ENCODE peak calls at places on chromosomes 1 and 21, in nine cellular contexts. One of them, this sample, is unnamed.
A peak's percentile ranks its signal among the peaks of the same experiment; 100 is the strongest.

GRCh38 chr21:35102488-35103407 is 53.6 kb upstream of the RUNX1 start:
- DNase-seq in kidney: no peak
- DNase-seq in cardiac fibroblast: no peak
- DNase-seq in fibroblast of mammary gland: no peak
- DNase-seq in H1: no peak
- DNase-seq in GM20000: peak; percentile 44
- DNase-seq in psoas muscle: peak; percentile 16
- DNase-seq in astrocyte of the cerebellum: no peak
- DNase-seq in OCI-LY7: peak; percentile 80
- DNase-seq in this sample: peak; percentile 25

GRCh38 chr1:84653130-84653680 is 37.1 kb downstream of the SSX2IP start:
- DNase-seq in kidney: no peak
- DNase-seq in cardiac fibroblast: peak; percentile 37
- DNase-seq in fibroblast of mammary gland: peak; percentile 52
- DNase-seq in H1: no peak
- DNase-seq in GM20000: no peak
- DNase-seq in psoas muscle: no peak
- DNase-seq in astrocyte of the cerebellum: no peak
- DNase-seq in OCI-LY7: no peak
- DNase-seq in this sample: no peak

GRCh38 chr1:13956386-13956785 is 256.4 kb downstream of the PRDM2 start:
- DNase-seq in kidney: no peak
- DNase-seq in cardiac fibroblast: peak; percentile 77
- DNase-seq in fibroblast of mammary gland: peak; percentile 94
- DNase-seq in H1: no peak
- DNase-seq in GM20000: no peak
- DNase-seq in psoas muscle: no peak
- DNase-seq in astrocyte of the cerebellum: peak; percentile 47
- DNase-seq in OCI-LY7: no peak
- DNase-seq in this sample: no peak

GRCh38 chr1:83761084-83761760 is 237.7 kb downstream of the TTLL7 start:
- DNase-seq in kidney: no peak
- DNase-seq in cardiac fibroblast: no peak
- DNase-seq in fibroblast of mammary gland: no peak
- DNase-seq in H1: no peak
- DNase-seq in GM20000: peak; percentile 76
- DNase-seq in psoas muscle: no peak
- DNase-seq in astrocyte of the cerebellum: no peak
- DNase-seq in OCI-LY7: peak; percentile 96
- DNase-seq in this sample: peak; percentile 50

GRCh38 chr21:28063241-28063640 is 929.4 kb downstream of the LTN1 start:
- DNase-seq in kidney: no peak
- DNase-seq in cardiac fibroblast: no peak
- DNase-seq in fibroblast of mammary gland: no peak
- DNase-seq in H1: no peak
- DNase-seq in GM20000: no peak
- DNase-seq in psoas muscle: no peak
- DNase-seq in astrocyte of the cerebellum: no peak
- DNase-seq in OCI-LY7: peak; percentile 43
- DNase-seq in this sample: no peak

GRCh38 chr1:115458426-115459114 is 120.5 kb upstream of the NGF start:
- DNase-seq in kidney: no peak
- DNase-seq in cardiac fibroblast: no peak
- DNase-seq in fibroblast of mammary gland: no peak
- DNase-seq in H1: no peak
- DNase-seq in GM20000: no peak
- DNase-seq in psoas muscle: no peak
- DNase-seq in astrocyte of the cerebellum: no peak
- DNase-seq in OCI-LY7: no peak
- DNase-seq in this sample: no peak

GRCh38 chr1:180816132-180816531 is 96.6 kb upstream of the KIAA1614 start:
- DNase-seq in kidney: no peak
- DNase-seq in cardiac fibroblast: no peak
- DNase-seq in fibroblast of mammary gland: no peak
- DNase-seq in H1: no peak
- DNase-seq in GM20000: no peak
- DNase-seq in psoas muscle: no peak
- DNase-seq in astrocyte of the cerebellum: no peak
- DNase-seq in OCI-LY7: no peak
- DNase-seq in this sample: no peak

GRCh38 chr1:54489627-54490240 is 58.3 kb upstream of the ACOT11 start:
- DNase-seq in kidney: no peak
- DNase-seq in cardiac fibroblast: no peak
- DNase-seq in fibroblast of mammary gland: no peak
- DNase-seq in H1: no peak
- DNase-seq in GM20000: no peak
- DNase-seq in psoas muscle: no peak
- DNase-seq in astrocyte of the cerebellum: no peak
- DNase-seq in OCI-LY7: no peak
- DNase-seq in this sample: no peak

GRCh38 chr1:223667484-223668182 is 2.1 kb upstream of the CAPN8 start:
- DNase-seq in kidney: no peak
- DNase-seq in cardiac fibroblast: peak; percentile 15
- DNase-seq in fibroblast of mammary gland: peak; percentile 33
- DNase-seq in H1: no peak
- DNase-seq in GM20000: no peak
- DNase-seq in psoas muscle: no peak
- DNase-seq in astrocyte of the cerebellum: no peak
- DNase-seq in OCI-LY7: no peak
- DNase-seq in this sample: no peak

GRCh38 chr1:155078496-155079209 is at the start of gene EFNA3:
- DNase-seq in kidney: peak; percentile 91
- DNase-seq in cardiac fibroblast: peak; percentile 46
- DNase-seq in fibroblast of mammary gland: peak; percentile 46
- DNase-seq in H1: peak; percentile 91
- DNase-seq in GM20000: peak; percentile 94
- DNase-seq in psoas muscle: peak; percentile 82
- DNase-seq in astrocyte of the cerebellum: no peak
- DNase-seq in OCI-LY7: peak; percentile 63
- DNase-seq in this sample: peak; percentile 92

GRCh38 chr1:160375788-160376524 is 9.1 kb downstream of the NHLH1 start:
- DNase-seq in kidney: no peak
- DNase-seq in cardiac fibroblast: peak; percentile 32
- DNase-seq in fibroblast of mammary gland: peak; percentile 20
- DNase-seq in H1: no peak
- DNase-seq in GM20000: peak; percentile 50
- DNase-seq in psoas muscle: no peak
- DNase-seq in astrocyte of the cerebellum: no peak
- DNase-seq in OCI-LY7: peak; percentile 62
- DNase-seq in this sample: no peak

GRCh38 chr1:28199328-28200233 is 23.1 kb upstream of the PTAFR start:
- DNase-seq in kidney: no peak
- DNase-seq in cardiac fibroblast: no peak
- DNase-seq in fibroblast of mammary gland: no peak
- DNase-seq in H1: no peak
- DNase-seq in GM20000: peak; percentile 86
- DNase-seq in psoas muscle: no peak
- DNase-seq in astrocyte of the cerebellum: no peak
- DNase-seq in OCI-LY7: no peak
- DNase-seq in this sample: peak; percentile 87

GRCh38 chr1:22972760-22973159 is at the start of gene LACTBL1:
- DNase-seq in kidney: no peak
- DNase-seq in cardiac fibroblast: no peak
- DNase-seq in fibroblast of mammary gland: no peak
- DNase-seq in H1: no peak
- DNase-seq in GM20000: no peak
- DNase-seq in psoas muscle: no peak
- DNase-seq in astrocyte of the cerebellum: no peak
- DNase-seq in OCI-LY7: no peak
- DNase-seq in this sample: no peak

GRCh38 chr1:116913941-116914340 is 4.2 kb downstream of the PTGFRN start:
- DNase-seq in kidney: no peak
- DNase-seq in cardiac fibroblast: no peak
- DNase-seq in fibroblast of mammary gland: no peak
- DNase-seq in H1: no peak
- DNase-seq in GM20000: no peak
- DNase-seq in psoas muscle: no peak
- DNase-seq in astrocyte of the cerebellum: no peak
- DNase-seq in OCI-LY7: no peak
- DNase-seq in this sample: no peak

GRCh38 chr1:116163533-116163932 is 52.3 kb downstream of the MAB21L3 start:
- DNase-seq in kidney: no peak
- DNase-seq in cardiac fibroblast: no peak
- DNase-seq in fibroblast of mammary gland: no peak
- DNase-seq in H1: no peak
- DNase-seq in GM20000: no peak
- DNase-seq in psoas muscle: no peak
- DNase-seq in astrocyte of the cerebellum: no peak
- DNase-seq in OCI-LY7: no peak
- DNase-seq in this sample: no peak

GRCh38 chr1:31705080-31705866 is 1.5 kb upstream of the COL16A1 start:
- DNase-seq in kidney: peak; percentile 89
- DNase-seq in cardiac fibroblast: peak; percentile 64
- DNase-seq in fibroblast of mammary gland: peak; percentile 72
- DNase-seq in H1: peak; percentile 80
- DNase-seq in GM20000: peak; percentile 80
- DNase-seq in psoas muscle: peak; percentile 67
- DNase-seq in astrocyte of the cerebellum: no peak
- DNase-seq in OCI-LY7: peak; percentile 36
- DNase-seq in this sample: peak; percentile 82

GRCh38 chr1:204289280-204289679 is 70.4 kb downstream of the PLEKHA6 start:
- DNase-seq in kidney: no peak
- DNase-seq in cardiac fibroblast: no peak
- DNase-seq in fibroblast of mammary gland: no peak
- DNase-seq in H1: no peak
- DNase-seq in GM20000: no peak
- DNase-seq in psoas muscle: no peak
- DNase-seq in astrocyte of the cerebellum: no peak
- DNase-seq in OCI-LY7: no peak
- DNase-seq in this sample: no peak

GRCh38 chr1:55727010-55727409 is 511.8 kb upstream of the USP24 start:
- DNase-seq in kidney: no peak
- DNase-seq in cardiac fibroblast: peak; percentile 85
- DNase-seq in fibroblast of mammary gland: peak; percentile 59
- DNase-seq in H1: no peak
- DNase-seq in GM20000: no peak
- DNase-seq in psoas muscle: no peak
- DNase-seq in astrocyte of the cerebellum: peak; percentile 70
- DNase-seq in OCI-LY7: no peak
- DNase-seq in this sample: no peak

GRCh38 chr1:8992936-8993687 is 33.1 kb downstream of the SLC2A7 start:
- DNase-seq in kidney: peak; percentile 7
- DNase-seq in cardiac fibroblast: peak; percentile 23
- DNase-seq in fibroblast of mammary gland: no peak
- DNase-seq in H1: no peak
- DNase-seq in GM20000: no peak
- DNase-seq in psoas muscle: no peak
- DNase-seq in astrocyte of the cerebellum: no peak
- DNase-seq in OCI-LY7: no peak
- DNase-seq in this sample: no peak
- TF ChIP-seq CTCF in kidney: no peak
- TF ChIP-seq CTCF in cardiac fibroblast: peak; percentile 34
- TF ChIP-seq CTCF in fibroblast of mammary gland: peak; percentile 39
- TF ChIP-seq CTCF in H1: peak; percentile 25
- TF ChIP-seq CTCF in GM20000: no peak
- TF ChIP-seq CTCF in psoas muscle: no peak
- TF ChIP-seq CTCF in astrocyte of the cerebellum: no peak
- TF ChIP-seq CTCF in OCI-LY7: peak; percentile 47
- TF ChIP-seq CTCF in this sample: peak; percentile 4

DNA sequence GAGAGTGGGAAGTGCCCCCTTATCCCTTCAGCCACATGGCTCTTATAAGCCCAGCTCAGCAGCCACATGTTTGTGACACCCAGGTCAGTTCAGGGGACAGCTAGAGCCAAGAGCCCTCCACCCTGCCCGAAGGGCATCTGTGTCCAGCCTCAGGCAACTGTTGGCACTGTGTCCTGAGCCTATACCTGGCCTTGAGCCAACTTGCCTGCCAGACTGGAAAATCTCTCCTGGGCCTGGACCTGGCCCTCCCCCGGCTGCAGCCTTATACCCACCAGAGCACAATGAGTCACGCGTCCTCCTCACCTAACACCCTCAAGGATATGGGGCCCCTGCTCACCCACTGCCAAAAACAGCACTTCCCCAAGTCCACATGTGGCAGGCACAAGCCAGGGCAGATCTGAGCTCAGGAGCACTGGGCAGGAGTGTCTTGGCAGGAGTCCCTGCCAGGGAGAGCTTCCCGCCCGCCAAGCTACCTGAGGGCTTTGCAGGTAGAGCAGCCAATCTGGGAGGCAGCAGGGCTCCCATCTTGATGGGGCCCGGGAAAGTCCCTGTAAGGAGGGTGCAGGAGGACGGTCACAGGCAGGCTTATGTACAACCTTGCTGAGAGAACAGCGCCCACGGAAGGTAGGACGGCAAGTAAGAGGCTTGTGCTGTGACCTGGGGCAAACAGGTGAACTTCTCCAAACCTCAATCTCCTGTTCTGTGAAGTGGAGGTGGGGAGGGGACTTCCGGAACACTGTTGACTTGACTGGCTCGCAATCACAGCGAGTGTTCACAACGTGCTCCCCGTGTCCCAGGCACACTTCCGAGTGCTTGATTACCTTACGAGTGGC is 19.8 kb upstream of the HSPG2 start:
- DNase-seq in kidney: peak; percentile 95
- DNase-seq in cardiac fibroblast: peak; percentile 52
- DNase-seq in fibroblast of mammary gland: peak; percentile 45
- DNase-seq in H1: no peak
- DNase-seq in GM20000: no peak
- DNase-seq in psoas muscle: no peak
- DNase-seq in astrocyte of the cerebellum: no peak
- DNase-seq in OCI-LY7: peak; percentile 5
- DNase-seq in this sample: peak; percentile 48
- TF ChIP-seq CTCF in kidney: no peak
- TF ChIP-seq CTCF in cardiac fibroblast: no peak
- TF ChIP-seq CTCF in fibroblast of mammary gland: no peak
- TF ChIP-seq CTCF in H1: no peak
- TF ChIP-seq CTCF in GM20000: no peak
- TF ChIP-seq CTCF in psoas muscle: no peak
- TF ChIP-seq CTCF in astrocyte of the cerebellum: no peak
- TF ChIP-seq CTCF in OCI-LY7: no peak
- TF ChIP-seq CTCF in this sample: no peak

GRCh38 chr1:175459839-175460238 is 267.3 kb upstream of the KIAA0040 start:
- DNase-seq in kidney: no peak
- DNase-seq in cardiac fibroblast: no peak
- DNase-seq in fibroblast of mammary gland: no peak
- DNase-seq in H1: no peak
- DNase-seq in GM20000: no peak
- DNase-seq in psoas muscle: no peak
- DNase-seq in astrocyte of the cerebellum: no peak
- DNase-seq in OCI-LY7: no peak
- DNase-seq in this sample: no peak
- TF ChIP-seq CTCF in kidney: no peak
- TF ChIP-seq CTCF in cardiac fibroblast: no peak
- TF ChIP-seq CTCF in fibroblast of mammary gland: no peak
- TF ChIP-seq CTCF in H1: no peak
- TF ChIP-seq CTCF in GM20000: no peak
- TF ChIP-seq CTCF in psoas muscle: no peak
- TF ChIP-seq CTCF in astrocyte of the cerebellum: no peak
- TF ChIP-seq CTCF in OCI-LY7: no peak
- TF ChIP-seq CTCF in this sample: no peak

DNA sequence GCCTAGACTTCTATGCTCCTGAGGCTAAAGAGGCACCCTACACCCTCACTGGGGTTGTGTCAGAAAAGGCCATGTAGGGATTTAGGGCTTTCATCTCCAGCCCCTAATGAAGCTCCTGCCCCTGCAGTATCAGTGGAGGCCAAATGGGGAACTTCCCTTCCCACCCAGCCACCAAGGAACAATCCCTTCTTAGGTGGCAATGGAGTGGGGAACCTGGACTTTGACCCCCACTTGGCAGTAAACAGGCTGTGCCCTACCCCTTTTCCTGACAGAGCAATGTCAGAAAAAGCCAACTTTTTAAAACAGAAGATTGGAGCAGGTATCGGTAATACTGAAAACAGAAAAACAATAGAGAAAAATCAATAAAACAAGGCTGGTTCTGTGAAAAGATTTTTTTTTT is 35.5 kb upstream of the SLC19A2 start:
- DNase-seq in kidney: no peak
- DNase-seq in cardiac fibroblast: no peak
- DNase-seq in fibroblast of mammary gland: no peak
- DNase-seq in H1: no peak
- DNase-seq in GM20000: no peak
- DNase-seq in psoas muscle: no peak
- DNase-seq in astrocyte of the cerebellum: no peak
- DNase-seq in OCI-LY7: no peak
- DNase-seq in this sample: no peak
- TF ChIP-seq CTCF in kidney: no peak
- TF ChIP-seq CTCF in cardiac fibroblast: no peak
- TF ChIP-seq CTCF in fibroblast of mammary gland: no peak
- TF ChIP-seq CTCF in H1: no peak
- TF ChIP-seq CTCF in GM20000: no peak
- TF ChIP-seq CTCF in psoas muscle: no peak
- TF ChIP-seq CTCF in astrocyte of the cerebellum: no peak
- TF ChIP-seq CTCF in OCI-LY7: no peak
- TF ChIP-seq CTCF in this sample: no peak